ENCODE peak calls at places on chromosome 3, in ten cellular contexts. One of them, this sample, is unnamed.

GRCh38 chr3:194315965-194316361 is 35.2 kb downstream of the CPN2 start:
- DNase-seq in upper lobe of right lung: no peak
- DNase-seq in activated CD4-positive, alpha-beta T cell treated with anti-CD3 and anti-CD28 coated beads, Interleukin-2, amount 10 ng/mL, durations not matched to agents 7 days and 5 days: no peak
- DNase-seq in frontal cortex: no peak
- DNase-seq in Right ventricle myocardium superior: no peak
- DNase-seq in DMS79: no peak
- DNase-seq in NCI-H1694 treated with DMSO at 0.1 percent for 48 hours: no peak
- DNase-seq in COR-L47: no peak
- DNase-seq in left cardiac atrium: peak
- DNase-seq in posterior cingulate gyrus: peak
- DNase-seq in this sample: no peak

GRCh38 chr3:56858331-56858730 is 56.6 kb upstream of the ARHGEF3 start:
- DNase-seq in upper lobe of right lung: no peak
- DNase-seq in activated CD4-positive, alpha-beta T cell treated with anti-CD3 and anti-CD28 coated beads, Interleukin-2, amount 10 ng/mL, durations not matched to agents 7 days and 5 days: no peak
- DNase-seq in frontal cortex: no peak
- DNase-seq in Right ventricle myocardium superior: no peak
- DNase-seq in DMS79: no peak
- DNase-seq in NCI-H1694 treated with DMSO at 0.1 percent for 48 hours: peak
- DNase-seq in COR-L47: no peak
- DNase-seq in left cardiac atrium: no peak
- DNase-seq in posterior cingulate gyrus: no peak
- DNase-seq in this sample: no peak

GRCh38 chr3:109707642-109708041 is 370.3 kb upstream of the DPPA4 start:
- DNase-seq in upper lobe of right lung: no peak
- DNase-seq in activated CD4-positive, alpha-beta T cell treated with anti-CD3 and anti-CD28 coated beads, Interleukin-2, amount 10 ng/mL, durations not matched to agents 7 days and 5 days: no peak
- DNase-seq in frontal cortex: no peak
- DNase-seq in Right ventricle myocardium superior: no peak
- DNase-seq in DMS79: no peak
- DNase-seq in NCI-H1694 treated with DMSO at 0.1 percent for 48 hours: no peak
- DNase-seq in COR-L47: no peak
- DNase-seq in left cardiac atrium: no peak
- DNase-seq in posterior cingulate gyrus: no peak
- DNase-seq in this sample: no peak

GRCh38 chr3:196255776-196256175 is 31.8 kb downstream of the PCYT1A start:
- DNase-seq in upper lobe of right lung: no peak
- DNase-seq in activated CD4-positive, alpha-beta T cell treated with anti-CD3 and anti-CD28 coated beads, Interleukin-2, amount 10 ng/mL, durations not matched to agents 7 days and 5 days: no peak
- DNase-seq in frontal cortex: no peak
- DNase-seq in Right ventricle myocardium superior: no peak
- DNase-seq in DMS79: no peak
- DNase-seq in NCI-H1694 treated with DMSO at 0.1 percent for 48 hours: no peak
- DNase-seq in COR-L47: no peak
- DNase-seq in left cardiac atrium: no peak
- DNase-seq in posterior cingulate gyrus: no peak
- DNase-seq in this sample: no peak

GRCh38 chr3:97662264-97662663 is 102.3 kb upstream of the ARL6 start:
- DNase-seq in upper lobe of right lung: no peak
- DNase-seq in activated CD4-positive, alpha-beta T cell treated with anti-CD3 and anti-CD28 coated beads, Interleukin-2, amount 10 ng/mL, durations not matched to agents 7 days and 5 days: no peak
- DNase-seq in frontal cortex: no peak
- DNase-seq in Right ventricle myocardium superior: no peak
- DNase-seq in DMS79: no peak
- DNase-seq in NCI-H1694 treated with DMSO at 0.1 percent for 48 hours: no peak
- DNase-seq in COR-L47: no peak
- DNase-seq in left cardiac atrium: no peak
- DNase-seq in posterior cingulate gyrus: no peak
- DNase-seq in this sample: no peak

GRCh38 chr3:21717272-21717671 is 33.7 kb downstream of the ZNF385D start:
- DNase-seq in upper lobe of right lung: no peak
- DNase-seq in activated CD4-positive, alpha-beta T cell treated with anti-CD3 and anti-CD28 coated beads, Interleukin-2, amount 10 ng/mL, durations not matched to agents 7 days and 5 days: no peak
- DNase-seq in frontal cortex: no peak
- DNase-seq in Right ventricle myocardium superior: no peak
- DNase-seq in DMS79: no peak
- DNase-seq in NCI-H1694 treated with DMSO at 0.1 percent for 48 hours: no peak
- DNase-seq in COR-L47: no peak
- DNase-seq in left cardiac atrium: no peak
- DNase-seq in posterior cingulate gyrus: no peak
- DNase-seq in this sample: no peak

GRCh38 chr3:158768881-158769518 is 32.9 kb upstream of the MFSD1 start:
- DNase-seq in upper lobe of right lung: no peak
- DNase-seq in activated CD4-positive, alpha-beta T cell treated with anti-CD3 and anti-CD28 coated beads, Interleukin-2, amount 10 ng/mL, durations not matched to agents 7 days and 5 days: no peak
- DNase-seq in frontal cortex: no peak
- DNase-seq in Right ventricle myocardium superior: no peak
- DNase-seq in DMS79: no peak
- DNase-seq in NCI-H1694 treated with DMSO at 0.1 percent for 48 hours: no peak
- DNase-seq in COR-L47: no peak
- DNase-seq in left cardiac atrium: peak
- DNase-seq in posterior cingulate gyrus: no peak
- DNase-seq in this sample: no peak

GRCh38 chr3:178802993-178803693 is 266.9 kb downstream of the KCNMB2 start:
- DNase-seq in upper lobe of right lung: no peak
- DNase-seq in activated CD4-positive, alpha-beta T cell treated with anti-CD3 and anti-CD28 coated beads, Interleukin-2, amount 10 ng/mL, durations not matched to agents 7 days and 5 days: no peak
- DNase-seq in frontal cortex: no peak
- DNase-seq in Right ventricle myocardium superior: no peak
- DNase-seq in DMS79: no peak
- DNase-seq in NCI-H1694 treated with DMSO at 0.1 percent for 48 hours: no peak
- DNase-seq in COR-L47: peak
- DNase-seq in left cardiac atrium: no peak
- DNase-seq in posterior cingulate gyrus: no peak
- DNase-seq in this sample: no peak

GRCh38 chr3:146177072-146177936 is 16.3 kb upstream of the PLOD2 start:
- DNase-seq in upper lobe of right lung: no peak
- DNase-seq in activated CD4-positive, alpha-beta T cell treated with anti-CD3 and anti-CD28 coated beads, Interleukin-2, amount 10 ng/mL, durations not matched to agents 7 days and 5 days: no peak
- DNase-seq in frontal cortex: no peak
- DNase-seq in Right ventricle myocardium superior: peak
- DNase-seq in DMS79: no peak
- DNase-seq in NCI-H1694 treated with DMSO at 0.1 percent for 48 hours: no peak
- DNase-seq in COR-L47: no peak
- DNase-seq in left cardiac atrium: no peak
- DNase-seq in posterior cingulate gyrus: no peak
- DNase-seq in this sample: no peak

GRCh38 chr3:107604057-107604802 is 81.5 kb downstream of the BBX start:
- DNase-seq in upper lobe of right lung: no peak
- DNase-seq in activated CD4-positive, alpha-beta T cell treated with anti-CD3 and anti-CD28 coated beads, Interleukin-2, amount 10 ng/mL, durations not matched to agents 7 days and 5 days: no peak
- DNase-seq in frontal cortex: no peak
- DNase-seq in Right ventricle myocardium superior: no peak
- DNase-seq in DMS79: no peak
- DNase-seq in NCI-H1694 treated with DMSO at 0.1 percent for 48 hours: no peak
- DNase-seq in COR-L47: no peak
- DNase-seq in left cardiac atrium: no peak
- DNase-seq in posterior cingulate gyrus: no peak
- DNase-seq in this sample: no peak

GRCh38 chr3:109887293-109887692 is 549.9 kb upstream of the DPPA4 start:
- DNase-seq in upper lobe of right lung: no peak
- DNase-seq in activated CD4-positive, alpha-beta T cell treated with anti-CD3 and anti-CD28 coated beads, Interleukin-2, amount 10 ng/mL, durations not matched to agents 7 days and 5 days: no peak
- DNase-seq in frontal cortex: no peak
- DNase-seq in Right ventricle myocardium superior: no peak
- DNase-seq in DMS79: no peak
- DNase-seq in NCI-H1694 treated with DMSO at 0.1 percent for 48 hours: no peak
- DNase-seq in COR-L47: no peak
- DNase-seq in left cardiac atrium: no peak
- DNase-seq in posterior cingulate gyrus: no peak
- DNase-seq in this sample: no peak

GRCh38 chr3:104878395-104878794 is 488.3 kb upstream of the ALCAM start:
- DNase-seq in upper lobe of right lung: no peak
- DNase-seq in activated CD4-positive, alpha-beta T cell treated with anti-CD3 and anti-CD28 coated beads, Interleukin-2, amount 10 ng/mL, durations not matched to agents 7 days and 5 days: no peak
- DNase-seq in frontal cortex: no peak
- DNase-seq in Right ventricle myocardium superior: no peak
- DNase-seq in DMS79: no peak
- DNase-seq in NCI-H1694 treated with DMSO at 0.1 percent for 48 hours: no peak
- DNase-seq in COR-L47: no peak
- DNase-seq in left cardiac atrium: no peak
- DNase-seq in posterior cingulate gyrus: no peak
- DNase-seq in this sample: no peak

GRCh38 chr3:113769551-113769950 is 22.7 kb downstream of the ATP6V1A start:
- DNase-seq in upper lobe of right lung: no peak
- DNase-seq in activated CD4-positive, alpha-beta T cell treated with anti-CD3 and anti-CD28 coated beads, Interleukin-2, amount 10 ng/mL, durations not matched to agents 7 days and 5 days: no peak
- DNase-seq in frontal cortex: no peak
- DNase-seq in Right ventricle myocardium superior: no peak
- DNase-seq in DMS79: no peak
- DNase-seq in NCI-H1694 treated with DMSO at 0.1 percent for 48 hours: no peak
- DNase-seq in COR-L47: no peak
- DNase-seq in left cardiac atrium: no peak
- DNase-seq in posterior cingulate gyrus: no peak
- DNase-seq in this sample: no peak

GRCh38 chr3:133472242-133472641 is 72.4 kb downstream of the BFSP2 start:
- DNase-seq in upper lobe of right lung: no peak
- DNase-seq in activated CD4-positive, alpha-beta T cell treated with anti-CD3 and anti-CD28 coated beads, Interleukin-2, amount 10 ng/mL, durations not matched to agents 7 days and 5 days: no peak
- DNase-seq in frontal cortex: no peak
- DNase-seq in Right ventricle myocardium superior: peak
- DNase-seq in DMS79: no peak
- DNase-seq in NCI-H1694 treated with DMSO at 0.1 percent for 48 hours: peak
- DNase-seq in COR-L47: peak
- DNase-seq in left cardiac atrium: no peak
- DNase-seq in posterior cingulate gyrus: no peak
- DNase-seq in this sample: no peak

GRCh38 chr3:33732394-33732793 is 14.3 kb upstream of the CLASP2 start:
- DNase-seq in upper lobe of right lung: no peak
- DNase-seq in activated CD4-positive, alpha-beta T cell treated with anti-CD3 and anti-CD28 coated beads, Interleukin-2, amount 10 ng/mL, durations not matched to agents 7 days and 5 days: peak
- DNase-seq in frontal cortex: no peak
- DNase-seq in Right ventricle myocardium superior: no peak
- DNase-seq in DMS79: no peak
- DNase-seq in NCI-H1694 treated with DMSO at 0.1 percent for 48 hours: no peak
- DNase-seq in COR-L47: no peak
- DNase-seq in left cardiac atrium: no peak
- DNase-seq in posterior cingulate gyrus: no peak
- DNase-seq in this sample: no peak

GRCh38 chr3:94285874-94286273 is 223.0 kb downstream of the NSUN3 start:
- DNase-seq in upper lobe of right lung: no peak
- DNase-seq in activated CD4-positive, alpha-beta T cell treated with anti-CD3 and anti-CD28 coated beads, Interleukin-2, amount 10 ng/mL, durations not matched to agents 7 days and 5 days: no peak
- DNase-seq in frontal cortex: no peak
- DNase-seq in Right ventricle myocardium superior: no peak
- DNase-seq in DMS79: no peak
- DNase-seq in NCI-H1694 treated with DMSO at 0.1 percent for 48 hours: peak
- DNase-seq in COR-L47: peak
- DNase-seq in left cardiac atrium: no peak
- DNase-seq in posterior cingulate gyrus: no peak
- DNase-seq in this sample: no peak

GRCh38 chr3:12759097-12759679 is at the start of gene TMEM40:
- DNase-seq in upper lobe of right lung: no peak
- DNase-seq in activated CD4-positive, alpha-beta T cell treated with anti-CD3 and anti-CD28 coated beads, Interleukin-2, amount 10 ng/mL, durations not matched to agents 7 days and 5 days: no peak
- DNase-seq in frontal cortex: no peak
- DNase-seq in Right ventricle myocardium superior: no peak
- DNase-seq in DMS79: no peak
- DNase-seq in NCI-H1694 treated with DMSO at 0.1 percent for 48 hours: no peak
- DNase-seq in COR-L47: no peak
- DNase-seq in left cardiac atrium: no peak
- DNase-seq in posterior cingulate gyrus: peak
- DNase-seq in this sample: no peak

GRCh38 chr3:7340795-7341194 is 479.9 kb downstream of the GRM7 start:
- DNase-seq in upper lobe of right lung: no peak
- DNase-seq in activated CD4-positive, alpha-beta T cell treated with anti-CD3 and anti-CD28 coated beads, Interleukin-2, amount 10 ng/mL, durations not matched to agents 7 days and 5 days: no peak
- DNase-seq in frontal cortex: no peak
- DNase-seq in Right ventricle myocardium superior: no peak
- DNase-seq in DMS79: no peak
- DNase-seq in NCI-H1694 treated with DMSO at 0.1 percent for 48 hours: no peak
- DNase-seq in COR-L47: no peak
- DNase-seq in left cardiac atrium: no peak
- DNase-seq in posterior cingulate gyrus: no peak
- DNase-seq in this sample: no peak

GRCh38 chr3:77348244-77348855 is 308.5 kb downstream of the ROBO2 start:
- DNase-seq in upper lobe of right lung: no peak
- DNase-seq in activated CD4-positive, alpha-beta T cell treated with anti-CD3 and anti-CD28 coated beads, Interleukin-2, amount 10 ng/mL, durations not matched to agents 7 days and 5 days: no peak
- DNase-seq in frontal cortex: no peak
- DNase-seq in Right ventricle myocardium superior: no peak
- DNase-seq in DMS79: no peak
- DNase-seq in NCI-H1694 treated with DMSO at 0.1 percent for 48 hours: no peak
- DNase-seq in COR-L47: no peak
- DNase-seq in left cardiac atrium: no peak
- DNase-seq in posterior cingulate gyrus: no peak
- DNase-seq in this sample: no peak

GRCh38 chr3:2823016-2823415 is 287.2 kb downstream of the IL5RA start:
- DNase-seq in upper lobe of right lung: no peak
- DNase-seq in activated CD4-positive, alpha-beta T cell treated with anti-CD3 and anti-CD28 coated beads, Interleukin-2, amount 10 ng/mL, durations not matched to agents 7 days and 5 days: no peak
- DNase-seq in frontal cortex: no peak
- DNase-seq in Right ventricle myocardium superior: no peak
- DNase-seq in DMS79: no peak
- DNase-seq in NCI-H1694 treated with DMSO at 0.1 percent for 48 hours: no peak
- DNase-seq in COR-L47: no peak
- DNase-seq in left cardiac atrium: no peak
- DNase-seq in posterior cingulate gyrus: no peak
- DNase-seq in this sample: no peak

GRCh38 chr3:177441813-177442646 is 244.7 kb upstream of the TBL1XR1 start:
- DNase-seq in upper lobe of right lung: no peak
- DNase-seq in activated CD4-positive, alpha-beta T cell treated with anti-CD3 and anti-CD28 coated beads, Interleukin-2, amount 10 ng/mL, durations not matched to agents 7 days and 5 days: no peak
- DNase-seq in frontal cortex: no peak
- DNase-seq in Right ventricle myocardium superior: no peak
- DNase-seq in DMS79: no peak
- DNase-seq in NCI-H1694 treated with DMSO at 0.1 percent for 48 hours: no peak
- DNase-seq in COR-L47: no peak
- DNase-seq in left cardiac atrium: no peak
- DNase-seq in posterior cingulate gyrus: no peak
- DNase-seq in this sample: no peak

GRCh38 chr3:73086071-73086494 is 24.6 kb downstream of the EBLN2 start:
- DNase-seq in upper lobe of right lung: no peak
- DNase-seq in activated CD4-positive, alpha-beta T cell treated with anti-CD3 and anti-CD28 coated beads, Interleukin-2, amount 10 ng/mL, durations not matched to agents 7 days and 5 days: peak
- DNase-seq in frontal cortex: peak
- DNase-seq in Right ventricle myocardium superior: peak
- DNase-seq in DMS79: no peak
- DNase-seq in NCI-H1694 treated with DMSO at 0.1 percent for 48 hours: no peak
- DNase-seq in COR-L47: no peak
- DNase-seq in left cardiac atrium: peak
- DNase-seq in posterior cingulate gyrus: peak
- DNase-seq in this sample: no peak

GRCh38 chr3:11950576-11950975 is 53.6 kb upstream of the SYN2 start:
- DNase-seq in upper lobe of right lung: no peak
- DNase-seq in activated CD4-positive, alpha-beta T cell treated with anti-CD3 and anti-CD28 coated beads, Interleukin-2, amount 10 ng/mL, durations not matched to agents 7 days and 5 days: no peak
- DNase-seq in frontal cortex: no peak
- DNase-seq in Right ventricle myocardium superior: no peak
- DNase-seq in DMS79: no peak
- DNase-seq in NCI-H1694 treated with DMSO at 0.1 percent for 48 hours: no peak
- DNase-seq in COR-L47: no peak
- DNase-seq in left cardiac atrium: no peak
- DNase-seq in posterior cingulate gyrus: no peak
- DNase-seq in this sample: no peak

GRCh38 chr3:30201715-30202114 is 404.7 kb upstream of the TGFBR2 start:
- DNase-seq in upper lobe of right lung: no peak
- DNase-seq in activated CD4-positive, alpha-beta T cell treated with anti-CD3 and anti-CD28 coated beads, Interleukin-2, amount 10 ng/mL, durations not matched to agents 7 days and 5 days: no peak
- DNase-seq in frontal cortex: no peak
- DNase-seq in Right ventricle myocardium superior: no peak
- DNase-seq in DMS79: no peak
- DNase-seq in NCI-H1694 treated with DMSO at 0.1 percent for 48 hours: no peak
- DNase-seq in COR-L47: no peak
- DNase-seq in left cardiac atrium: no peak
- DNase-seq in posterior cingulate gyrus: no peak
- DNase-seq in this sample: no peak

GRCh38 chr3:192408007-192408655 is 319.2 kb downstream of the FGF12 start:
- DNase-seq in upper lobe of right lung: peak
- DNase-seq in activated CD4-positive, alpha-beta T cell treated with anti-CD3 and anti-CD28 coated beads, Interleukin-2, amount 10 ng/mL, durations not matched to agents 7 days and 5 days: no peak
- DNase-seq in frontal cortex: no peak
- DNase-seq in Right ventricle myocardium superior: peak
- DNase-seq in DMS79: no peak
- DNase-seq in NCI-H1694 treated with DMSO at 0.1 percent for 48 hours: no peak
- DNase-seq in COR-L47: no peak
- DNase-seq in left cardiac atrium: peak
- DNase-seq in posterior cingulate gyrus: peak
- DNase-seq in this sample: no peak

GRCh38 chr3:187265461-187265955 is 26.0 kb downstream of the MASP1 start:
- DNase-seq in upper lobe of right lung: no peak
- DNase-seq in activated CD4-positive, alpha-beta T cell treated with anti-CD3 and anti-CD28 coated beads, Interleukin-2, amount 10 ng/mL, durations not matched to agents 7 days and 5 days: no peak
- DNase-seq in frontal cortex: no peak
- DNase-seq in Right ventricle myocardium superior: no peak
- DNase-seq in DMS79: no peak
- DNase-seq in NCI-H1694 treated with DMSO at 0.1 percent for 48 hours: no peak
- DNase-seq in COR-L47: no peak
- DNase-seq in left cardiac atrium: peak
- DNase-seq in posterior cingulate gyrus: no peak
- DNase-seq in this sample: no peak

GRCh38 chr3:66472313-66473134 is 28.3 kb downstream of the LRIG1 start:
- DNase-seq in upper lobe of right lung: no peak
- DNase-seq in activated CD4-positive, alpha-beta T cell treated with anti-CD3 and anti-CD28 coated beads, Interleukin-2, amount 10 ng/mL, durations not matched to agents 7 days and 5 days: peak
- DNase-seq in frontal cortex: no peak
- DNase-seq in Right ventricle myocardium superior: no peak
- DNase-seq in DMS79: no peak
- DNase-seq in NCI-H1694 treated with DMSO at 0.1 percent for 48 hours: no peak
- DNase-seq in COR-L47: no peak
- DNase-seq in left cardiac atrium: no peak
- DNase-seq in posterior cingulate gyrus: no peak
- DNase-seq in this sample: no peak

GRCh38 chr3:182294256-182294655 is 499.0 kb upstream of the ATP11B start:
- DNase-seq in upper lobe of right lung: no peak
- DNase-seq in activated CD4-positive, alpha-beta T cell treated with anti-CD3 and anti-CD28 coated beads, Interleukin-2, amount 10 ng/mL, durations not matched to agents 7 days and 5 days: no peak
- DNase-seq in frontal cortex: no peak
- DNase-seq in Right ventricle myocardium superior: no peak
- DNase-seq in DMS79: no peak
- DNase-seq in NCI-H1694 treated with DMSO at 0.1 percent for 48 hours: no peak
- DNase-seq in COR-L47: no peak
- DNase-seq in left cardiac atrium: no peak
- DNase-seq in posterior cingulate gyrus: no peak
- DNase-seq in this sample: no peak

This sample was measured in omental fat pad.